ENCODE peak calls at places on chromosomes 13 and 19, in nine cellular contexts. B is uterus, E is cardiac fibroblast, F is aorta, L is HCT116, Y is AG04450, R is left lung, A is neuronal stem cell, W is BJ. V is an unnamed sample.

GRCh38 chr19:43362179-43362578 is 8.7 kb downstream of the CD177 start:
- DNase-seq in B (no peak), E (peak; percentile 2), F (no peak), L (no peak), Y (no peak), R (no peak), A (no peak), W (no peak), V (no peak)

GRCh38 chr13:103000157-103000556 is 66.1 kb downstream of the SLC10A2 start:
- DNase-seq in B (no peak), E (no peak), F (no peak), L (no peak), Y (no peak), R (no peak), A (no peak), W (no peak), V (no peak)

GRCh38 chr19:35397064-35397463 is 26.2 kb downstream of the GPR42 start:
- DNase-seq in B (no peak), E (no peak), F (no peak), L (no peak), Y (no peak), R (no peak), A (no peak), W (no peak), V (no peak)

GRCh38 chr13:80680786-80681366 is 339.9 kb upstream of the SPRY2 start:
- DNase-seq in B (no peak), E (no peak), F (no peak), L (no peak), Y (no peak), R (no peak), A (no peak), W (no peak), V (no peak)

GRCh38 chr13:60019119-60019993 is 144.4 kb downstream of the DIAPH3 start:
- DNase-seq in B (no peak), E (peak; percentile 56), F (no peak), L (no peak), Y (no peak), R (no peak), A (no peak), W (no peak), V (peak; percentile 78)

GRCh38 chr13:37414667-37415066 is 183.9 kb downstream of the POSTN start:
- DNase-seq in B (no peak), E (no peak), F (no peak), L (no peak), Y (no peak), R (no peak), A (peak; percentile 11), W (no peak), V (no peak)

GRCh38 chr19:55406869-55407624 is 541 bp downstream of the UBE2S start:
- DNase-seq in B (no peak), E (peak; percentile 50), F (peak; percentile 60), L (no peak), Y (no peak), R (peak; percentile 47), A (no peak), W (no peak), V (peak; percentile 27)

GRCh38 chr13:48496796-48497195 is 36.1 kb downstream of the RCBTB2 start:
- DNase-seq in B (no peak), E (no peak), F (no peak), L (no peak), Y (no peak), R (no peak), A (no peak), W (no peak), V (peak; percentile 17)

GRCh38 chr19:14530005-14530348 is 583 bp downstream of the TECR start:
- DNase-seq in B (no peak), E (no peak), F (no peak), L (no peak), Y (no peak), R (no peak), A (no peak), W (no peak), V (peak; percentile 93)

GRCh38 chr19:37950471-37951175 is 43.6 kb downstream of the SIPA1L3 start:
- DNase-seq in B (no peak), E (no peak), F (peak; percentile 46), L (no peak), Y (no peak), R (no peak), A (no peak), W (no peak), V (no peak)

GRCh38 chr19:15138427-15138826 is 31.2 kb downstream of the SYDE1 start:
- DNase-seq in B (no peak), E (no peak), F (no peak), L (no peak), Y (no peak), R (no peak), A (no peak), W (no peak), V (no peak)

GRCh38 chr13:39894586-39894985 is 239.1 kb downstream of the COG6 start:
- DNase-seq in B (no peak), E (no peak), F (no peak), L (no peak), Y (no peak), R (no peak), A (no peak), W (no peak), V (no peak)

GRCh38 chr19:1753730-1754442 is 580 bp downstream of the ONECUT3 start:
- DNase-seq in B (no peak), E (no peak), F (no peak), L (no peak), Y (no peak), R (no peak), A (no peak), W (no peak), V (no peak)

GRCh38 chr19:1752009-1752756 is 1.1 kb upstream of the ONECUT3 start:
- DNase-seq in B (no peak), E (no peak), F (no peak), L (no peak), Y (no peak), R (no peak), A (no peak), W (no peak), V (no peak)

GRCh38 chr19:1751367-1752008 is 1.8 kb upstream of the ONECUT3 start:
- DNase-seq in B (no peak), E (no peak), F (no peak), L (no peak), Y (no peak), R (no peak), A (no peak), W (no peak), V (no peak)

GRCh38 chr19:1754651-1755466 is 1.6 kb downstream of the ONECUT3 start:
- DNase-seq in B (no peak), E (no peak), F (no peak), L (no peak), Y (no peak), R (no peak), A (no peak), W (no peak), V (no peak)

GRCh38 chr19:1752757-1753728 is at the start of gene ONECUT3:
- DNase-seq in B (no peak), E (no peak), F (no peak), L (no peak), Y (no peak), R (no peak), A (no peak), W (no peak), V (no peak)
- H3K4me3 ChIP-seq in B (no peak within 1 kb of the TSS), E (no peak within 1 kb of the TSS), F (no peak within 1 kb of the TSS), L (peak within 1 kb of the TSS; percentile 51), Y (no peak within 1 kb of the TSS), R (no peak within 1 kb of the TSS), A (no peak within 1 kb of the TSS), W (no peak within 1 kb of the TSS), V (no peak within 1 kb of the TSS)

GRCh38 chr19:11356074-11356397 is 804 bp downstream of the PLPPR2 start:
- DNase-seq in B (no peak), E (no peak), F (no peak), L (no peak), Y (no peak), R (no peak), A (no peak), W (no peak), V (no peak)
- H3K4me3 ChIP-seq in B (peak overlapping the region; percentile 77), E (peak overlapping the region; percentile 70), F (peak overlapping the region; percentile 51), L (peak overlapping the region; percentile 65), Y (peak overlapping the region; percentile 81), R (peak overlapping the region; percentile 58), A (peak overlapping the region; percentile 44), W (peak overlapping the region; percentile 62), V (peak overlapping the region; percentile 34)

GRCh38 chr19:3176715-3177501 is 1.7 kb upstream of the S1PR4 start:
- DNase-seq in B (no peak), E (peak; percentile 17), F (no peak), L (peak; percentile 75), Y (no peak), R (peak; percentile 87), A (no peak), W (peak; percentile 37), V (peak; percentile 62)

GRCh38 chr19:3178973-3179738 is 587 bp downstream of the S1PR4 start:
- DNase-seq in B (no peak), E (no peak), F (no peak), L (no peak), Y (no peak), R (no peak), A (no peak), W (no peak), V (no peak)

GRCh38 chr19:3175761-3176714 is 2.5 kb upstream of the S1PR4 start:
- DNase-seq in B (no peak), E (peak; percentile 76), F (no peak), L (peak; percentile 65), Y (no peak), R (peak; percentile 91), A (no peak), W (peak; percentile 75), V (peak; percentile 82)

GRCh38 chr19:3178377-3178972 is at the start of gene S1PR4:
- DNase-seq in B (no peak), E (no peak), F (no peak), L (no peak), Y (no peak), R (no peak), A (no peak), W (no peak), V (peak; percentile 23)

DNA sequence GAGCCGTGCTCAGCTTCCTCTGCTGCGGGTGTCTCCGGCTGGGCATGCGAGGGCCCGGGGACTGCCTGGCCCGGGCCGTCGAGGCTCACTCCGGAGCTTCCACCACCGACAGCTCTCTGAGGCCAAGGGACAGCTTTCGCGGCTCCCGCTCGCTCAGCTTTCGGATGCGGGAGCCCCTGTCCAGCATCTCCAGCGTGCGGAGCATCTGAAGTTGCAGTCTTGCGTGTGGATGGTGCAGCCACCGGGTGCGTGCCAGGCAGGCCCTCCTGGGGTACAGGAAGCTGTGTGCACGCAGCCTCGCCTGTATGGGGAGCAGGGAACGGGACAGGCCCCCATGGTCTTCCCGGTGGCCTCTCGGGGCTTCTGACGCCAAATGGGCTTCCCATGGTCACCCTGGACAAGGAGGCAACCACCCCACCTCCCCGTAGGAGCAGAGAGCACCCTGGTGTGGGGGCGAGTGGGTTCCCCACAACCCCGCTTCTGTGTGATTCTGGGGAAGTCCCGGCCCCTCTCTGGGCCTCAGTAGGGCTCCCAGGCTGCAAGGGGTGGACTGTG is 1.2 kb downstream of the S1PR4 start:
- DNase-seq in B (no peak), E (no peak), F (no peak), L (no peak), Y (no peak), R (no peak), A (no peak), W (no peak), V (no peak)
- H3K4me3 ChIP-seq in B (no peak overlapping the region), E (no peak overlapping the region), F (no peak overlapping the region), L (no peak overlapping the region), Y (no peak overlapping the region), R (peak overlapping the region; percentile 63), A (no peak overlapping the region), W (no peak overlapping the region), V (peak overlapping the region; percentile 68)

DNA sequence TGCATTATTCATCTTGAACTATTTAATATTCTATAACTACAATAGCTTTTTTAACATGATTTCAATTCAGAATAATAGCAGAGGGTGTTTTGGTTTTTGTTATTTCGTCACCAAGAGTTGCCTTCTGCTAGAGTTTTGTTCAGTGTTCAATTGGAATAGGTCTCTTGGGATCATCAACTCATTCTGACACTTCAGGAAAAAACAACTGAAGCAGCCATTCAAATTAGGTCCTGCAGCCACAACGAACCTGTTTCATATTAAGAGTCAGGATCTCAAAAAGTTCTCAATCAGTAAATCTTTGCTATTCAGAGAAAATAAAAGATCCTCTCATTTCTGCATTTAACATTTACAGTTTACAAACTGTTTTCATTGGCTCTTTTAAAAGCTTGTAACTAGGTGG is 2.4 kb upstream of the CHAMP1 start:
- DNase-seq in B (no peak), E (no peak), F (no peak), L (no peak), Y (no peak), R (no peak), A (no peak), W (no peak), V (no peak)
- H3K4me3 ChIP-seq in B (no peak overlapping the region), E (no peak overlapping the region), F (no peak overlapping the region), L (no peak overlapping the region), Y (no peak overlapping the region), R (no peak overlapping the region), A (no peak overlapping the region), W (no peak overlapping the region), V (no peak overlapping the region)